ENCODE peak calls at places on chromosomes 11 and 22, in four cellular contexts. B is A549, V is K562, T is HepG2. K is an unnamed sample.

GRCh38 chr11:95443386-95443785 is 212.4 kb upstream of the SESN3 start:
- DNase-seq in B (no peak), V (peak; percentile 21), T (peak; percentile 5), K (no peak)

GRCh38 chr11:69962152-69962551 is 116.0 kb upstream of the ANO1 start:
- DNase-seq in B (peak; percentile 59), V (peak; percentile 73), T (no peak), K (peak; percentile 37)

GRCh38 chr22:50601669-50602337 is 1.2 kb downstream of the MAPK8IP2 start:
- DNase-seq in B (no peak), V (no peak), T (no peak), K (no peak)

GRCh38 chr11:132318421-132319157 is 948.2 kb downstream of the NTM start:
- DNase-seq in B (no peak), V (no peak), T (no peak), K (no peak)

GRCh38 chr11:66015094-66015881 is 3.5 kb downstream of the CST6 start:
- DNase-seq in B (no peak), V (no peak), T (no peak), K (peak; percentile 70)

GRCh38 chr11:59119826-59120225 is 12.8 kb downstream of the FAM111B start:
- DNase-seq in B (no peak), V (no peak), T (no peak), K (no peak)

GRCh38 chr11:3753110-3753509 is 44.2 kb downstream of the NUP98 start:
- DNase-seq in B (no peak), V (no peak), T (no peak), K (no peak)

GRCh38 chr11:133925756-133926155 is 31.0 kb downstream of the IGSF9B start:
- DNase-seq in B (no peak), V (no peak), T (no peak), K (no peak)

GRCh38 chr22:44821741-44822425 is 69.5 kb downstream of the ARHGAP8 start:
- DNase-seq in B (no peak), V (no peak), T (no peak), K (no peak)

GRCh38 chr11:134205729-134206128 is 18.0 kb downstream of the NCAPD3 start:
- DNase-seq in B (no peak), V (no peak), T (no peak), K (no peak)

GRCh38 chr11:86606849-86607481 is 65.5 kb downstream of the ME3 start:
- DNase-seq in B (no peak), V (no peak), T (no peak), K (peak; percentile 97)

GRCh38 chr11:46047520-46047919 is 73.7 kb downstream of the PHF21A start:
- DNase-seq in B (no peak), V (no peak), T (peak; percentile 16), K (no peak)

GRCh38 chr11:74989269-74989655 is 529 bp downstream of the NEU3 start:
- DNase-seq in B (peak; percentile 10), V (peak; percentile 26), T (no peak), K (no peak)

GRCh38 chr22:26669060-26669481 is 11.7 kb downstream of the MIAT start:
- DNase-seq in B (no peak), V (no peak), T (peak; percentile 32), K (peak; percentile 55)
- TF ChIP-seq MYC in B (no peak), V (no peak), T (no peak), K (no peak)

GRCh38 chr11:72824020-72824419 is 9.8 kb downstream of the ATG16L2 start:
- DNase-seq in B (no peak), V (no peak), T (no peak), K (no peak)

GRCh38 chr11:72821221-72821919 is 7.2 kb downstream of the ATG16L2 start:
- DNase-seq in B (no peak), V (no peak), T (no peak), K (no peak)

GRCh38 chr11:72823105-72823804 is 9.0 kb downstream of the ATG16L2 start:
- DNase-seq in B (no peak), V (no peak), T (no peak), K (no peak)

GRCh38 chr11:72820439-72821139 is 6.4 kb downstream of the ATG16L2 start:
- DNase-seq in B (no peak), V (no peak), T (no peak), K (no peak)

DNA sequence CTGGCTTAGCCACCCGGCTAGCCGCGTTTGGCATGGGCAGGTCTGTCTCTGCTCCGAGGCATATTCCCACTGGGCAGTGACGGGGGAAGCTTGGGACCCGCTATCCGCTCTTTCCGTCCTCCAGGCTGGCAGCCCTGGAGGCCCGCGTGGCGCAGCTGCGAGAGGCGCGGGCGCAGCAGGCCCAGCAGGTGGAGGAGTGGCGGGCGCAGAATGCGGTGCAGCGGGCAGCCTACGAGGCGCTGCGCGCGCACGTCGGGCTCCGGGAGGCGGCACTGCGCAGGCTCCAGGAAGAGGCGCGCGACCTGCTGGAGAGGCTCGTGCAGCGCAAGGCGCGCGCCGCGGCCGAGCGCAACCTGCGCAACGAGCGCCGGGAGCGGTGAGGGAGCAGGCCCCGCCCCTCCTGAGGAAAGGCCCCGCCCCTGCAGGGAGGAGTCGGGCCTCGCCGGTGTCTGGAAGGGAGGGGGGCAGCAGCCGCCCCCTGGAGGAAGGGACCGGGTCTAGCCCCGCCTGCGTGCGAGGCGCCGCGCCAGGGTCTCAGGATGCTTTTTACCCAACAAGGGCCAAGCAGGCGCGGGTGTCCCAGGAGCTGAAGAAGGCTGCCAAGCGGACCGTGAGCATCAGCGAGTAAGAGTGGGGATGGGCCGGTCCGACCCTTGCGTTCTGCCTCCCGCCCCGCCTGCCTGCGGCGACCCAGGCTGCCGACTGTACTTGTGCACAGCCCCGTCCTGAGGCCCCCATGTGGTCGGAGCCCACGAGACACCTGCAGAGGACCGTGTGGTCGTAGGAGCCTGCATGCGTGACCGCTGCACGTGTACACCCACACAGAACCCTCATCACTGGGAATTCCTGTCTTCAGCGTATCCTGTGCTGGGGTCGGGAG is 7.9 kb downstream of the ATG16L2 start:
- DNase-seq in B (peak; percentile 94), V (peak; percentile 94), T (peak; percentile 54), K (peak; percentile 91)
- TF ChIP-seq POLR2A in B (peak; percentile 86), V (peak; percentile 70), T (peak; percentile 39), K (no peak)

DNA sequence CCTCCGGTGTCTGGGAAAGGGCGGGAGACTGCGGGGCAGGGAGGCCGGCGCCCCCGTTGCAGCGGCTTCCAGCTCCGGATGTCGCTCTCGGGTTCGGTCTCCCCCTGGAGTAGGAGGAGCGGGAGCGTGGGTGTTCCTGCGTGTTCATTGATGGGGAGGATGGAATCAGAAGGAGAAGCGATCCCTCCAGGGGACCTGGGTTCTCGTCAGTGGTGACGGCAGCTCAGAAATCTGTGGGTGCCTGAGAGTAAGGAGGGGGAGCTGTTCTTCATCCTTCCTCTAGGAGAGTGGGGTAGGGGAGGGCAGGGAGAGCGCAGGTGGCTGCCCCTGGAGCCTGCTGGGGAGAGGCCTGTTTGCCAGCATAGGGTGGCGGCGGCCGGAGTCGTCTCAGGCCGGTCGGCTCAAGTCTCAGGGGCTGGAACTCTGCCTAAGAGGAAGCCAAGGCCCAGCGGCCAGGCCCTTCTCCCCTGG is 1.1 kb downstream of the UBASH3B start:
- DNase-seq in B (peak; percentile 60), V (no peak), T (no peak), K (peak; percentile 59)
- TF ChIP-seq MYC in B (no peak), V (no peak), T (no peak), K (no peak)

DNA sequence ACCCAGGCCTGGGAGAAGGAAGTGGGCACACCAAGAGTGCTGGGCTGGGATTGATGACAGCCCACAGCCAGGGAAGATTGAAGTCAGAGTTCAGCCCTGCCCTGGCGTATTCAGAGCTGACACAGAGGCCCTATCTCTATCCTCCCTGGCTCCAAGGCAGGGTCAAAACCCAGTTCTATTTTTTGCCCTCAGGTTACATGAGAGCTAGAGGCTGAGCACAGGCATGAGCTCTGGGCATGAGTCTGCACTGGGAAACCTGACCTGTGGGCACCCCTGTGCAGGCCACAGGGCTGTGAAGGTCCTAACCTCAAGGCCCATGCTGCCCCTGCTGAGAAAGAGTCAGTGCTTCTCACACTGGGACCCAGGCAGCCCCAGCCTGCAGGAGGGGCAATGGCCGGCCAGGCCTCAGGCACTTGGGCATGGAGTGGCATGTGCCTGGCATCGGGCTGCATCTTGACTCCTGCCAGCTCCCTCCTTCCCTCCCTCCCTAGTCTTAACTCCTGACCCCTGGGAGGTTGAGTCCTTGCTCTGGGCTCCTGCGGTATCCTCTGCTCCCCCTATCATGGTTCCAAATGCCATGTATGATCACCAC is 5.4 kb downstream of the SLC35E4 start:
- DNase-seq in B (no peak), V (no peak), T (no peak), K (no peak)
- TF ChIP-seq POLR2A in B (no peak), V (no peak), T (no peak), K (no peak)